ENCODE peak calls at places on chromosomes 1 and 21, in nine cellular contexts. V, F, D, R, G, P, K, J and S are unnamed samples.

GRCh38 chr1:29675481-29676263 is 439.4 kb downstream of the PTPRU start:
- DNase-seq in V (no peak), F (no peak), D (peak; percentile 28), R (no peak), G (no peak), P (no peak), K (no peak), J (no peak), S (no peak)

GRCh38 chr1:35708179-35708891 is 10.3 kb downstream of the C1orf216 start:
- DNase-seq in V (no peak), F (no peak), D (no peak), R (peak; percentile 60), G (no peak), P (no peak), K (no peak), J (no peak), S (no peak)

GRCh38 chr1:192849442-192849841 is 40.6 kb downstream of the RGS2 start:
- DNase-seq in V (no peak), F (no peak), D (no peak), R (no peak), G (no peak), P (no peak), K (no peak), J (no peak), S (no peak)

GRCh38 chr21:29627905-29628304 is 311.9 kb downstream of the GRIK1 start:
- DNase-seq in V (no peak), F (no peak), D (no peak), R (no peak), G (no peak), P (no peak), K (no peak), J (no peak), S (no peak)

GRCh38 chr1:10694274-10694632 is 102.2 kb downstream of the CASZ1 start:
- DNase-seq in V (peak; percentile 78), F (no peak), D (peak; percentile 57), R (no peak), G (peak; percentile 69), P (no peak), K (no peak), J (no peak), S (peak; percentile 80)

GRCh38 chr21:35818597-35818996 is 241.7 kb downstream of the SETD4 start:
- DNase-seq in V (no peak), F (no peak), D (no peak), R (no peak), G (no peak), P (no peak), K (no peak), J (no peak), S (no peak)

GRCh38 chr1:66445492-66446181 is 88.3 kb upstream of the SGIP1 start:
- DNase-seq in V (peak; percentile 49), F (no peak), D (no peak), R (no peak), G (no peak), P (no peak), K (peak; percentile 47), J (no peak), S (no peak)

GRCh38 chr1:167002354-167002753 is 13.3 kb downstream of the MAEL start:
- DNase-seq in V (no peak), F (no peak), D (no peak), R (no peak), G (no peak), P (no peak), K (no peak), J (no peak), S (no peak)

GRCh38 chr1:161367684-161368398 is at the start of gene CFAP126:
- DNase-seq in V (no peak), F (no peak), D (peak; percentile 64), R (peak; percentile 55), G (peak; percentile 69), P (no peak), K (peak; percentile 75), J (no peak), S (peak; percentile 78)
- TF ChIP-seq CTCF in V (no peak), F (peak; percentile 37), D (no peak), R (peak; percentile 47), G (no peak), P (no peak), K (peak; percentile 27), J (no peak), S (no peak)

DNA sequence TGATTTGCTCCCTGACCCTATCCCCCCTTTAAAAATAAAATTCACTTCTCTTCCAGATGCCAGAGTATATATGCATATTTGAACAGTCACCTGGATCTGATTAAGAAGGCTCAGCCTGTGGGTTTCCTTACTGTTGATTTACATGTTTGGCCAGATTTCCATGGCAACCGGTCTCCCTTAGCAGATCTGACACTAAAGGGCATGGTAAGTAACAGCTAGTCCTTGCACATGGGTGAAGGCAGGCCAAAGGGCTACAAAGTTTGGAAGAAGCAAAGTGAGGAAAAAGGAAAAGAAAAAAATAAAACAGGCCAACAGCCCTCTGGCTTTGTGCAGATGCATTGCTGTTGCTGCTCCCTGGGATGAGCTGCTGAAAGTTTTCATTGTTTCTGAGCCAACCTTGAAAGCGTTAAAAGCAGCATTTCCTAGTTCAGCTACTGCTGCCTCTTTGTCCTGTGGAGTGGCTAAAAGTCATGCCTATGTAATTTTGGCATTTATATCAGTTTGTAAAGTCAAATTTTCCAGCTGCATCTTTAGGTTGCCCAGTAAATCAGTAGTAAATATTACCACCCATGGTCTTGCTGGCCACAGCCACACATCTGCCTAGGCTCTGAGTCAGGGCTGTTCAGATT is 176.5 kb upstream of the HOOK1 start:
- DNase-seq in V (no peak), F (no peak), D (no peak), R (no peak), G (no peak), P (no peak), K (no peak), J (peak; percentile 62), S (no peak)
- TF ChIP-seq CTCF in V (no peak), F (no peak), D (no peak), R (no peak), G (no peak), P (no peak), K (no peak), J (peak; percentile 32), S (no peak)

DNA sequence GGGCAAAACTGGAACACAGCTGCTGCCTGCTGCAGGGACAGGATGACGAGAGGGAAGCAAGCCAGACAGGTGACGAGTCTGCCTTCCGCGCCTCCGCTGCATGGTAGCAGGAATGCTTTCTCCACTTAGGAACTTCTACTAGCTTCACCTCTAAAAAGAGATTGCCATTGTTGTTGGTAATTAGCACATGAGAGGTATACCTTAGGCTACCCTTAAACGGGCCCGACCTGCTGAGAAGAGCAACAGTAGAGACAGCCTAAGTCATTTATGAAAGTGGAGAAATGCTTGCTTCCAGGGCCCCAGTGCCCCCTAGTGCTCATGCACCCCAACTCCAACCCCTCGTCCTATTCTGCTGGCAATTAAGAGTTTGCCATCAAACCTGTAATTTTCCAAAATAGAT is 96.9 kb upstream of the AKT3 start:
- DNase-seq in V (no peak), F (no peak), D (no peak), R (no peak), G (no peak), P (no peak), K (no peak), J (no peak), S (no peak)
- TF ChIP-seq CTCF in V (no peak), F (no peak), D (no peak), R (peak; percentile 60), G (no peak), P (no peak), K (no peak), J (peak; percentile 45), S (no peak)

GRCh38 chr1:21435646-21436487 is 4.1 kb upstream of the NBPF3 start:
- DNase-seq in V (no peak), F (no peak), D (no peak), R (no peak), G (no peak), P (no peak), K (no peak), J (no peak), S (no peak)

GRCh38 chr1:21437341-21437640 is 2.6 kb upstream of the NBPF3 start:
- DNase-seq in V (no peak), F (no peak), D (no peak), R (no peak), G (no peak), P (no peak), K (no peak), J (no peak), S (no peak)

GRCh38 chr1:21439345-21439720 is 604 bp upstream of the NBPF3 start:
- DNase-seq in V (no peak), F (no peak), D (no peak), R (no peak), G (no peak), P (no peak), K (no peak), J (no peak), S (no peak)

GRCh38 chr1:21436488-21437340 is 3.2 kb upstream of the NBPF3 start:
- DNase-seq in V (no peak), F (no peak), D (no peak), R (no peak), G (no peak), P (no peak), K (peak; percentile 48), J (no peak), S (no peak)

GRCh38 chr1:21434394-21434793 is 5.5 kb upstream of the NBPF3 start:
- DNase-seq in V (no peak), F (no peak), D (no peak), R (no peak), G (no peak), P (no peak), K (no peak), J (no peak), S (no peak)
- TF ChIP-seq CTCF in V (no peak), F (no peak), D (no peak), R (no peak), G (no peak), P (no peak), K (no peak), J (no peak), S (no peak)

GRCh38 chr21:45097827-45098387 is 23.5 kb downstream of the ADARB1 start:
- DNase-seq in V (no peak), F (no peak), D (no peak), R (peak; percentile 55), G (no peak), P (no peak), K (no peak), J (no peak), S (no peak)

GRCh38 chr21:45096216-45096615 is 21.8 kb downstream of the ADARB1 start:
- DNase-seq in V (no peak), F (no peak), D (no peak), R (no peak), G (no peak), P (no peak), K (no peak), J (no peak), S (no peak)

GRCh38 chr21:45095505-45095904 is 21.1 kb downstream of the ADARB1 start:
- DNase-seq in V (no peak), F (no peak), D (no peak), R (no peak), G (no peak), P (no peak), K (no peak), J (no peak), S (no peak)

GRCh38 chr21:45100866-45101265 is 26.5 kb downstream of the ADARB1 start:
- DNase-seq in V (no peak), F (no peak), D (no peak), R (no peak), G (no peak), P (no peak), K (no peak), J (no peak), S (no peak)

GRCh38 chr21:45098867-45099266 is 24.5 kb downstream of the ADARB1 start:
- DNase-seq in V (no peak), F (no peak), D (no peak), R (no peak), G (no peak), P (no peak), K (no peak), J (no peak), S (no peak)
- TF ChIP-seq CTCF in V (no peak), F (no peak), D (no peak), R (peak; percentile 27), G (no peak), P (no peak), K (peak; percentile 25), J (peak; percentile 47), S (peak; percentile 26)

GRCh38 chr1:4694492-4694891 is 40.1 kb downstream of the AJAP1 start:
- DNase-seq in V (no peak), F (no peak), D (no peak), R (no peak), G (no peak), P (no peak), K (no peak), J (no peak), S (no peak)
- TF ChIP-seq CTCF in V (no peak), F (no peak), D (no peak), R (no peak), G (no peak), P (no peak), K (no peak), J (no peak), S (no peak)